ENCODE peak calls at places on chromosome 10, in four cellular contexts. One of them, this sample, is unnamed. For H3K27me3, the result is how much of the 10 kb centered on the place peaks cover.

GRCh38 chr10:50605280-50606270 is 18.2 kb downstream of the SGMS1 start:
- DNase-seq in body of pancreas: peak
- DNase-seq in BE2C: no peak
- DNase-seq in brain microvascular endothelial cell: peak
- DNase-seq in this sample: peak

GRCh38 chr10:119940487-119940886 is 48.0 kb downstream of the SEC23IP start:
- DNase-seq in body of pancreas: no peak
- DNase-seq in BE2C: no peak
- DNase-seq in brain microvascular endothelial cell: peak
- DNase-seq in this sample: no peak

GRCh38 chr10:49502358-49502757 is 36.6 kb downstream of the ERCC6 start:
- DNase-seq in body of pancreas: no peak
- DNase-seq in BE2C: no peak
- DNase-seq in brain microvascular endothelial cell: no peak
- DNase-seq in this sample: no peak

GRCh38 chr10:132308588-132309451 is 1.1 kb upstream of the STK32C start:
- DNase-seq in body of pancreas: no peak
- DNase-seq in BE2C: no peak
- DNase-seq in brain microvascular endothelial cell: no peak
- DNase-seq in this sample: no peak

GRCh38 chr10:120423350-120424197 is 33.5 kb upstream of the PLPP4 start:
- DNase-seq in body of pancreas: peak
- DNase-seq in BE2C: peak
- DNase-seq in brain microvascular endothelial cell: peak
- DNase-seq in this sample: no peak

GRCh38 chr10:132849546-132850031 is 63.6 kb upstream of the NKX6-2 start:
- DNase-seq in body of pancreas: no peak
- DNase-seq in BE2C: no peak
- DNase-seq in brain microvascular endothelial cell: no peak
- DNase-seq in this sample: no peak

GRCh38 chr10:84348860-84349259 is 20.5 kb downstream of the CCSER2 start:
- DNase-seq in body of pancreas: no peak
- DNase-seq in BE2C: no peak
- DNase-seq in brain microvascular endothelial cell: no peak
- DNase-seq in this sample: peak

GRCh38 chr10:55370021-55370420 is 569.0 kb upstream of the PCDH15 start:
- DNase-seq in body of pancreas: no peak
- DNase-seq in BE2C: no peak
- DNase-seq in brain microvascular endothelial cell: peak
- DNase-seq in this sample: peak

GRCh38 chr10:119245272-119245671 is 37.9 kb downstream of the GRK5 start:
- DNase-seq in body of pancreas: no peak
- DNase-seq in BE2C: no peak
- DNase-seq in brain microvascular endothelial cell: no peak
- DNase-seq in this sample: no peak

GRCh38 chr10:15333909-15334649 is 37.0 kb downstream of the FAM171A1 start:
- DNase-seq in body of pancreas: peak
- DNase-seq in BE2C: no peak
- DNase-seq in brain microvascular endothelial cell: no peak
- DNase-seq in this sample: no peak

GRCh38 chr10:44383749-44384600 is 922 bp downstream of the CXCL12 start:
- DNase-seq in body of pancreas: peak
- DNase-seq in BE2C: no peak
- DNase-seq in brain microvascular endothelial cell: peak
- DNase-seq in this sample: no peak
- H3K4me3 ChIP-seq in body of pancreas: peak
- H3K4me3 ChIP-seq in BE2C: peak
- H3K4me3 ChIP-seq in brain microvascular endothelial cell: peak
- H3K4me3 ChIP-seq in this sample: peak

DNA sequence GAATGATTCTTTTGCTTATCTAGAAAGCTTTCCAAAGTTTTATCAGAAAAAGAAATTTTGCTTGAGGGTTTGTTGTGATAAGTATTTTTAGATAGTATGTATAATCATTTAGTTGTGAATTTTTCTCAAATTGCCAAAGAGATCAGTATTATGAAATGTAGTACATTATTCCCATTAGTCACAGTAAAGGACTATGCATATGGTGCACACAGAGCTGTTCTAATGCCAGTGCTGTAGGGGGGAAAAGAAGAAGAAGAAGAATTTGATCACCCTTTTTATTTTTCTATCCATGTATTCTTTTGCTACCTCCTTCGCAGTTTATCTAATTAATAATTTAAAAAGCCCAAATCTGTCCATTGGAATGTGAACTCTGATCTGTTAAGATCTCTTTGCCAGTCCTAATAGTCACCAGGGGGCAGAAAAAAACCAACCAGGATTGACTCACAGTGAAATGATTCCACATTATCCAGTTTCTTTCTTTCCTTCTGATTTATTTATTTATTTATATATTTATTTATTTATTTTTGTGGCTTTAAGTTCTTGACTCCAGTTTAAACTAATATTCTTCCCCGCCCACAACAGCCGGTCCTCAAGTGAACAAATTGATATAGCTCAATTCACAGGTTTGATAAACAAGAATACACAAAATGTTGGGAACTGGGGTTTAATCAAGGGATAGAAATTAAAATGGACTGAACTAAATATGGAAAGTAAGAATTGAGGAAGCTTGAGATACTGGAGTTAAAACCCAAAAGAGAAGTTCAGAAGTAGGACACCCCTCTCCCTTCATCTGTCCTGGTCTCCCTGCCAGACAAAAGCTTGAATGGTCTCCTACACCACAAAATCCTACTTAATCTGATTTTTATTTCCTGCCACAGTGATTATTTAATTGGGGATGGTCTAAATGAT is 4.9 kb downstream of the RBM20 start:
- DNase-seq in body of pancreas: no peak
- DNase-seq in BE2C: no peak
- DNase-seq in brain microvascular endothelial cell: peak
- DNase-seq in this sample: no peak
- TF ChIP-seq CTCF in body of pancreas: no peak
- TF ChIP-seq CTCF in BE2C: peak
- TF ChIP-seq CTCF in brain microvascular endothelial cell: peak
- TF ChIP-seq CTCF in this sample: no peak

DNA sequence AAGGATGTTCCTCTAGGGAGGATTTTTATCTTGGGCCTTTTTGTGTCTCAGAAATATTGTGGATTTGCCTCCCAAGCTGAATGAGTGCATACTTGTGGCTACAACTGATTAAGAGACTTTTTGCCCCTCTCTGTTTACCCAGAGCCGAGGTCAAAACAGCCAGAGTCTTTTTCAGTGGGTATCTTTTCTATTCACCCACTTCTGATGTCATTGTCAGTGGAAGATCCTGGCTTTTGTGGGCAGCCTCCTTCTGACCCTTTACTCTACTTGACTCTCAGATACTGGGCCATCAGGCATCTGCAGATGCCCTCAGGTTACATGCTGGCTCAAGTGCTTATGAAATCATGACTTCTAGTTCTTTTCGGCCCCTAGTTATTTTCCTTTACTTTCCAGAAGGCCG is 19.6 kb upstream of the PIP4K2A start:
- DNase-seq in body of pancreas: no peak
- DNase-seq in BE2C: no peak
- DNase-seq in brain microvascular endothelial cell: no peak
- DNase-seq in this sample: no peak
- H3K27me3 ChIP-seq in body of pancreas: under half
- H3K27me3 ChIP-seq in BE2C: under half
- H3K27me3 ChIP-seq in brain microvascular endothelial cell: under half
- H3K27me3 ChIP-seq in this sample: under half

GRCh38 chr10:17406036-17406834 is 48.2 kb downstream of the ST8SIA6 start:
- DNase-seq in body of pancreas: no peak
- DNase-seq in BE2C: no peak
- DNase-seq in brain microvascular endothelial cell: no peak
- DNase-seq in this sample: no peak
- H3K4me3 ChIP-seq in body of pancreas: no peak
- H3K4me3 ChIP-seq in BE2C: no peak
- H3K4me3 ChIP-seq in brain microvascular endothelial cell: no peak
- H3K4me3 ChIP-seq in this sample: no peak

DNA sequence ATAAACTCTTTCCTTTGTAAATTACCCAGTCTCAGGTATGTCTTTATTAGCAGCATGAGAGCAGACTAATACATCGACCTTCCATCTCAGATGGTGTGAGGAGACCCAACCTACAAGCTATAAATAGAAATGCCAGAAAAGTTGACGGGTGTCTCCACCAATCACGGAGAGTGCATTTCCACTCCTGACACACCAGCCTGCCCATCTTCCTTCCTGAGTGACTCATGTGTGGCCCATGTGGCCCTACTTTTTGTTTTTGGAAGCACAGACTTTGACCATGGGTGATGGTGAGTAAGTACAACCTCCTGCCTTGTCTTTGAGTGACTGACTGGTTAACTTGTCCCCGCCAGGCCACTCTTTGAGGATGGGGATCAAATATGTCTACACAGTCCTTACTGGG is 147.1 kb downstream of the OAT start:
- DNase-seq in body of pancreas: no peak
- DNase-seq in BE2C: no peak
- DNase-seq in brain microvascular endothelial cell: peak
- DNase-seq in this sample: no peak
- TF ChIP-seq CTCF in body of pancreas: no peak
- TF ChIP-seq CTCF in BE2C: no peak
- TF ChIP-seq CTCF in brain microvascular endothelial cell: no peak
- TF ChIP-seq CTCF in this sample: no peak

GRCh38 chr10:79981356-79981672 is 32.4 kb upstream of the SFTPD start:
- DNase-seq in body of pancreas: no peak
- DNase-seq in BE2C: no peak
- DNase-seq in brain microvascular endothelial cell: no peak
- DNase-seq in this sample: no peak

GRCh38 chr10:79981673-79982485 is 33.0 kb upstream of the SFTPD start:
- DNase-seq in body of pancreas: peak
- DNase-seq in BE2C: peak
- DNase-seq in brain microvascular endothelial cell: no peak
- DNase-seq in this sample: no peak

GRCh38 chr10:79982486-79982800 is 33.5 kb upstream of the SFTPD start:
- DNase-seq in body of pancreas: no peak
- DNase-seq in BE2C: no peak
- DNase-seq in brain microvascular endothelial cell: no peak
- DNase-seq in this sample: no peak

GRCh38 chr10:79983286-79983909 is 34.5 kb upstream of the SFTPD start:
- DNase-seq in body of pancreas: no peak
- DNase-seq in BE2C: no peak
- DNase-seq in brain microvascular endothelial cell: no peak
- DNase-seq in this sample: no peak

DNA sequence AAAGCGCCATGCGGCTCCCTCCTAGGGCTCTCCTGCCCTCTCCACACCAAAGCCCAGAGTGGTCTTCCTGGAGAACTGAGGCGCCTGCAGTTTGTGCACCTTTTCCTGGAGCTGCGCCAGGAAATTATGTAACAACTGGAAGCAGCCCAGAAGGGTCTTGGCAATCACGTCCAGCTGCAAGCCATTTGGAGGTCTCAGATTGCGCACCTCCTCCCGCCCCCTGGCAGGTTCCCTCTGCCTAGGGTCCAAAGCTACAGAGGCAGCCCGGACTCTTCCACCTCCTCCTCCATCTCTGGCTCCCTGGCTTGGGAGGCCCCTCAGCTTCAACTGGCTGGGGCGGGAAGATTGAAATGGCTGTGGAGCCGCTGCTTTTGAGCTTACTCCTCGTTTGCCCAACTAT is 34.0 kb upstream of the SFTPD start:
- DNase-seq in body of pancreas: no peak
- DNase-seq in BE2C: no peak
- DNase-seq in brain microvascular endothelial cell: no peak
- DNase-seq in this sample: no peak
- H3K27me3 ChIP-seq in body of pancreas: under half
- H3K27me3 ChIP-seq in BE2C: under half
- H3K27me3 ChIP-seq in brain microvascular endothelial cell: under half
- H3K27me3 ChIP-seq in this sample: under half

GRCh38 chr10:10138685-10139084 is 879.0 kb upstream of the CELF2 start:
- DNase-seq in body of pancreas: no peak
- DNase-seq in BE2C: no peak
- DNase-seq in brain microvascular endothelial cell: no peak
- DNase-seq in this sample: no peak
- H3K4me3 ChIP-seq in body of pancreas: no peak
- H3K4me3 ChIP-seq in BE2C: no peak
- H3K4me3 ChIP-seq in brain microvascular endothelial cell: no peak
- H3K4me3 ChIP-seq in this sample: no peak

GRCh38 chr10:122421054-122421625 is 33.3 kb upstream of the ARMS2 start:
- DNase-seq in body of pancreas: no peak
- DNase-seq in BE2C: no peak
- DNase-seq in brain microvascular endothelial cell: no peak
- DNase-seq in this sample: peak
- TF ChIP-seq CTCF in body of pancreas: no peak
- TF ChIP-seq CTCF in BE2C: no peak
- TF ChIP-seq CTCF in brain microvascular endothelial cell: no peak
- TF ChIP-seq CTCF in this sample: no peak